ENCODE peak calls at places on chromosomes 7 and 10, in four cellular contexts. One of them, this sample, is unnamed. For H3K27me3, the result is how much of the 10 kb centered on the place peaks cover.

GRCh38 chr7:55192718-55193117 is 172.4 kb upstream of the LANCL2 start:
- DNase-seq in tibial artery: no peak
- DNase-seq in heart right ventricle: no peak
- DNase-seq in stomach: no peak
- DNase-seq in this sample: no peak

GRCh38 chr7:100109521-100110163 is 8.2 kb downstream of the AP4M1 start:
- DNase-seq in stomach: no peak
- DNase-seq in heart right ventricle: no peak
- DNase-seq in tibial artery: no peak
- DNase-seq in this sample: no peak

GRCh38 chr10:116385994-116386809 is 41.4 kb upstream of the PNLIPRP3 start:
- DNase-seq in tibial artery: no peak
- DNase-seq in stomach: no peak
- DNase-seq in heart right ventricle: no peak
- DNase-seq in this sample: no peak

GRCh38 chr7:101096957-101097347 is 11.7 kb downstream of the TRIM56 start:
- DNase-seq in tibial artery: no peak
- DNase-seq in heart right ventricle: no peak
- DNase-seq in stomach: no peak
- DNase-seq in this sample: no peak

GRCh38 chr7:76123316-76123715 is 75.4 kb downstream of the MDH2 start:
- DNase-seq in stomach: no peak
- DNase-seq in heart right ventricle: no peak
- DNase-seq in tibial artery: no peak
- DNase-seq in this sample: no peak

GRCh38 chr10:71351628-71352319 is 32.7 kb downstream of the SLC29A3 start:
- DNase-seq in stomach: peak
- DNase-seq in tibial artery: peak
- DNase-seq in heart right ventricle: peak
- DNase-seq in this sample: no peak

GRCh38 chr7:2299131-2299829 is 15.0 kb downstream of the SNX8 start:
- DNase-seq in tibial artery: peak
- DNase-seq in heart right ventricle: peak
- DNase-seq in stomach: no peak
- DNase-seq in this sample: no peak

GRCh38 chr10:74874649-74875048 is 48.2 kb downstream of the KAT6B start:
- DNase-seq in tibial artery: no peak
- DNase-seq in stomach: no peak
- DNase-seq in heart right ventricle: no peak
- DNase-seq in this sample: no peak

GRCh38 chr10:3887885-3888476 is 103.0 kb upstream of the KLF6 start:
- DNase-seq in stomach: no peak
- DNase-seq in heart right ventricle: peak
- DNase-seq in tibial artery: peak
- DNase-seq in this sample: no peak

GRCh38 chr7:128914566-128915151 is 4.2 kb upstream of the KCP start:
- DNase-seq in tibial artery: no peak
- DNase-seq in stomach: no peak
- DNase-seq in heart right ventricle: no peak
- DNase-seq in this sample: no peak

GRCh38 chr7:128911441-128912031 is 1.0 kb upstream of the KCP start:
- DNase-seq in stomach: peak
- DNase-seq in heart right ventricle: peak
- DNase-seq in tibial artery: peak
- DNase-seq in this sample: no peak

GRCh38 chr7:128913856-128914565 is 3.5 kb upstream of the KCP start:
- DNase-seq in stomach: no peak
- DNase-seq in heart right ventricle: no peak
- DNase-seq in tibial artery: no peak
- DNase-seq in this sample: no peak

GRCh38 chr7:128910569-128910945 is at the start of gene KCP:
- DNase-seq in heart right ventricle: no peak
- DNase-seq in tibial artery: no peak
- DNase-seq in stomach: no peak
- DNase-seq in this sample: no peak

GRCh38 chr7:128912281-128912680 is 1.8 kb upstream of the KCP start:
- DNase-seq in tibial artery: no peak
- DNase-seq in heart right ventricle: no peak
- DNase-seq in stomach: no peak
- DNase-seq in this sample: no peak
- H3K27me3 ChIP-seq in tibial artery: under half
- H3K27me3 ChIP-seq in heart right ventricle: half or more
- H3K27me3 ChIP-seq in stomach: under half
- H3K27me3 ChIP-seq in this sample: under half

GRCh38 chr10:101120884-101121660 is 10.0 kb upstream of the TLX1 start:
- DNase-seq in stomach: peak
- DNase-seq in heart right ventricle: no peak
- DNase-seq in tibial artery: no peak
- DNase-seq in this sample: no peak

GRCh38 chr10:101122270-101123084 is 8.6 kb upstream of the TLX1 start:
- DNase-seq in heart right ventricle: no peak
- DNase-seq in stomach: no peak
- DNase-seq in tibial artery: no peak
- DNase-seq in this sample: no peak

GRCh38 chr10:101123085-101123814 is 7.8 kb upstream of the TLX1 start:
- DNase-seq in stomach: peak
- DNase-seq in tibial artery: no peak
- DNase-seq in heart right ventricle: no peak
- DNase-seq in this sample: no peak

GRCh38 chr10:101120520-101120883 is 10.6 kb upstream of the TLX1 start:
- DNase-seq in heart right ventricle: no peak
- DNase-seq in tibial artery: no peak
- DNase-seq in stomach: no peak
- DNase-seq in this sample: no peak

GRCh38 chr10:101121661-101122045 is 9.4 kb upstream of the TLX1 start:
- DNase-seq in stomach: no peak
- DNase-seq in heart right ventricle: no peak
- DNase-seq in tibial artery: no peak
- DNase-seq in this sample: no peak
- H3K27me3 ChIP-seq in stomach: under half
- H3K27me3 ChIP-seq in heart right ventricle: half or more
- H3K27me3 ChIP-seq in tibial artery: under half
- H3K27me3 ChIP-seq in this sample: under half

GRCh38 chr10:96718304-96718990 is 1.9 kb downstream of the PIK3AP1 start:
- DNase-seq in stomach: no peak
- DNase-seq in heart right ventricle: no peak
- DNase-seq in tibial artery: no peak
- DNase-seq in this sample: no peak

GRCh38 chr10:96720422-96721206 is at the start of gene PIK3AP1:
- DNase-seq in tibial artery: peak
- DNase-seq in stomach: peak
- DNase-seq in heart right ventricle: peak
- DNase-seq in this sample: peak

GRCh38 chr10:96719850-96720421 is 378 bp downstream of the PIK3AP1 start:
- DNase-seq in heart right ventricle: peak
- DNase-seq in stomach: peak
- DNase-seq in tibial artery: peak
- DNase-seq in this sample: peak

GRCh38 chr10:96721207-96721572 is 876 bp upstream of the PIK3AP1 start:
- DNase-seq in stomach: no peak
- DNase-seq in tibial artery: no peak
- DNase-seq in heart right ventricle: no peak
- DNase-seq in this sample: no peak

DNA sequence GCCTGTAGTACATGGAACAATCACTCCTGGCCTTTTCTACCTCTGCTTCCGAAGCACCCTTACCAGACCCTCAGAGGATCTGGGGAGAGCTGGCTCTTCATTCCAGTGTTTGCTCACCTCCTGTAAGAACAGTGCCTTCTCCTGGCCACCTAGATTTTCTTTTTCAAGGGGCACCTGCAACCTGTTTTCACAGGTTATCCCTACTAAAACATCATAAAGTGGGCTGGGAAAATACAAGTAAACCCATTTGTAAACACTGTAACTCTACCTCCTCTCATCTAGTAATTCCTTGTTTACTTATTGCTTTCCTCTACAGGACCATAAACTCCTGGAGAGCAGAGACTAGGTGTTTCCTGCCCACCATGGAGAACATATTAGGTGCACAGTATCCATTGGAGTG is 1.1 kb downstream of the PIK3AP1 start:
- DNase-seq in heart right ventricle: no peak
- DNase-seq in stomach: no peak
- DNase-seq in tibial artery: no peak
- DNase-seq in this sample: no peak
- H3K27me3 ChIP-seq in heart right ventricle: under half
- H3K27me3 ChIP-seq in stomach: under half
- H3K27me3 ChIP-seq in tibial artery: under half
- H3K27me3 ChIP-seq in this sample: under half

DNA sequence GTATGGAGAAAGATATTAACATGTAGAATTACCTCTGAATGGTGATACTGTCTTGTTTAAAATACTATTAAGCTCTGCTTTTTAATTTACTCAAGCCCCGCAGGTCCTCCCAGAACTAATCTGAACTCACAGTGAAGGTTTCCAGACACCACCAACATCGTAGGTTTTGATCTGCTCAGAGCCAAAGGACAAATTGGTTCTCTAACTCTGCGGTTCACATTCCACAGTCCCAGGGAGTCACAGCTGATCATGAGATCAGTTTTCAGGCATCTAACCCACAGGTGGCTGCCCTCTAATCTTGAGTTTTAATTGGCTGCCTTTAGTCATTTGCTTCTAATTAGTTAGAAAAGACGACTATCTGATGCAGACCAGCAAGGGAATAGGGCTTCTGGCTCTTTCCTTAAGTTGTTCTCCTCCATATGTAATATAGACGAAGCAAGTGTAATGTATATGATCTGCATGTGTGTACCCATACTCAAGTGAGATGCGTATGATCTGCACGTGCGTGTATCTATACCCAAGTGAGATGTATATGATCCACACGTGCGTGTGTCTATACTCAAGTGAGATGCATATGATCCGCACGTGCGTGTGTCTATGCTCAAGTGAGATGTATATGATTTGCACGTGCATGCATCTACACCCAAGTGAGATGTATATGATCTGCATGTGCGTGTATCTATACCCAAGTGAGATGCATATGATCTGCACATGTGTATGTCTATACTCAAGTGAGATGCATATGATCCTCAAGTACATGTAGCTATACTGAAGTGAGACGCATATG is 331.5 kb upstream of the NPVF start:
- DNase-seq in stomach: no peak
- DNase-seq in heart right ventricle: no peak
- DNase-seq in tibial artery: no peak
- DNase-seq in this sample: no peak
- H3K27me3 ChIP-seq in stomach: under half
- H3K27me3 ChIP-seq in heart right ventricle: under half
- H3K27me3 ChIP-seq in tibial artery: under half
- H3K27me3 ChIP-seq in this sample: under half

DNA sequence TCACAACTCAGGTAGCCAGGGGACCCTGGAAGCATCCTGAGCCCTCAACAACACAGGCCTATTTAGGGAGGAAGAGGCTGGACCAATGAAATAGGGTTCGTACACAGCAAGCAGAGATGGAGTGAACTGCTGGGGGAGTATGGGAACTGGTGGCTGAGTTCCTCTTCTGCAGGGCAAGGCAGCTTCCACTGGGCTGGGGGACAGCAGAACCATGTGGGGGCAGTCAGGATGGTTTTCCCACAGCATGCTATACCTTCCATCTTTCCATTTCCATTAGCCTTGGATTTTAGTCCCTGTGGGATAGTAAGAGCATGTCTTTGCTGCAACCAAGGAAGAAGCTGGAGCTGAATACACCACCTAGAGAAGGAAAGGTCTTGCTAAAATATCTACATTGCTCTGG is 370.6 kb downstream of the CCSER2 start:
- DNase-seq in stomach: no peak
- DNase-seq in heart right ventricle: no peak
- DNase-seq in tibial artery: no peak
- DNase-seq in this sample: no peak
- H3K27me3 ChIP-seq in stomach: under half
- H3K27me3 ChIP-seq in heart right ventricle: under half
- H3K27me3 ChIP-seq in tibial artery: under half
- H3K27me3 ChIP-seq in this sample: under half

GRCh38 chr10:78859266-78859665 is 209.5 kb upstream of the ZMIZ1 start:
- DNase-seq in heart right ventricle: no peak
- DNase-seq in stomach: no peak
- DNase-seq in tibial artery: no peak
- DNase-seq in this sample: peak

GRCh38 chr10:78859769-78860168 is 209.0 kb upstream of the ZMIZ1 start:
- DNase-seq in stomach: no peak
- DNase-seq in tibial artery: no peak
- DNase-seq in heart right ventricle: no peak
- DNase-seq in this sample: no peak

GRCh38 chr10:78860260-78860914 is 208.4 kb upstream of the ZMIZ1 start:
- DNase-seq in heart right ventricle: no peak
- DNase-seq in tibial artery: peak
- DNase-seq in stomach: no peak
- DNase-seq in this sample: peak

GRCh38 chr10:78856421-78856820 is 212.3 kb upstream of the ZMIZ1 start:
- DNase-seq in heart right ventricle: peak
- DNase-seq in stomach: peak
- DNase-seq in tibial artery: no peak
- DNase-seq in this sample: no peak

DNA sequence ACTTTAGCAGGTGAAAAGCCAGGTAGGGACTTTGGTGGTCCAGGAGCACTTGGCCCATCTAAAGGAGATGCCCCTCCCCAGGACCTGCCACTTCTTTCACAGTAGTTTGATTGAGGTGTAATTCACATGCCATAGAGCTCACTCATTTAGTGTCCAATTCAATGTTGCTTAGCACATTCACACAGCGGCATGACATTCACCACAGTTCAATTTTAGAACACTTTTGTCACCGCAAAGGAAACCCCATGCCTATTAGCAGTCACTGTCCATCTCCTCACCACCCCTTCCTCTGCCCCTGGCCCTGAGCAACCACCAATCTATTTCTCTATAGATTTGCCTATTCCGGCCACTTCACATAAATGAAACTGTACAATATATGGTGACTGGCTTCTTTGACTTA is 211.6 kb upstream of the ZMIZ1 start:
- DNase-seq in heart right ventricle: no peak
- DNase-seq in tibial artery: no peak
- DNase-seq in stomach: no peak
- DNase-seq in this sample: no peak
- H3K27me3 ChIP-seq in heart right ventricle: under half
- H3K27me3 ChIP-seq in tibial artery: under half
- H3K27me3 ChIP-seq in stomach: under half
- H3K27me3 ChIP-seq in this sample: under half

DNA sequence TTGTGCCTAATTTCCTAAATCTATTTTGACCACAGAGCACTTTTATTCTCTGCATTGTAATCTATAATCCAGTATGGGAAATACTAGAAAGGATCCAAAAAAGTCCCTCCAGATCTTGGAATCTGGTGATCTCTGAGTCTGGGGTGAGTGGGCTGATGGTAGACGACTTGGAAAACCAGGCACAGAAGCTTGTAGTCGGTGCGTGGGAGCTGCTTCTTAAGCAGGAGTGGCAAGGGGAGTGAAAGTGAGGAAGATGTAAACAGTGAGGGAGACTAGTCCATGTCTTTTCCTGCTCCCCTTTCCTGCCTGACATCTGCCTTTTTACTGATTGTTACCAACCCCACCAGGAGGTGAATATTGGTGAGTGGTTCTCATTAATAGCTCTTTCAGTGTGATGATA is 6.8 kb downstream of the AUTS2 start:
- DNase-seq in heart right ventricle: no peak
- DNase-seq in stomach: no peak
- DNase-seq in tibial artery: no peak
- DNase-seq in this sample: no peak
- H3K27me3 ChIP-seq in heart right ventricle: under half
- H3K27me3 ChIP-seq in stomach: under half
- H3K27me3 ChIP-seq in tibial artery: under half
- H3K27me3 ChIP-seq in this sample: under half

GRCh38 chr7:85479918-85480658 is 293.2 kb upstream of the SEMA3D start:
- DNase-seq in heart right ventricle: no peak
- DNase-seq in tibial artery: no peak
- DNase-seq in stomach: no peak
- DNase-seq in this sample: no peak
- H3K27me3 ChIP-seq in heart right ventricle: under half
- H3K27me3 ChIP-seq in tibial artery: under half
- H3K27me3 ChIP-seq in stomach: under half
- H3K27me3 ChIP-seq in this sample: under half